ENCODE peak calls at places on chromosomes 2 and 18, in four cellular contexts. One of them, this sample, is unnamed.

GRCh38 chr2:79994915-79995419 is 309.6 kb downstream of the LRRTM1 start:
- DNase-seq in WERI-Rb-1: no peak
- DNase-seq in tibial artery: no peak
- DNase-seq in NCI-H774: no peak
- DNase-seq in this sample: no peak

GRCh38 chr2:224134003-224134734 is 95.1 kb upstream of the SERPINE2 start:
- DNase-seq in WERI-Rb-1: no peak
- DNase-seq in tibial artery: no peak
- DNase-seq in NCI-H774: no peak
- DNase-seq in this sample: no peak

GRCh38 chr18:49691177-49691608 is 122.1 kb downstream of the ACAA2 start:
- DNase-seq in WERI-Rb-1: no peak
- DNase-seq in tibial artery: no peak
- DNase-seq in NCI-H774: no peak
- DNase-seq in this sample: no peak

GRCh38 chr2:18412980-18413793 is 147.3 kb downstream of the RDH14 start:
- DNase-seq in WERI-Rb-1: no peak
- DNase-seq in tibial artery: no peak
- DNase-seq in NCI-H774: no peak
- DNase-seq in this sample: no peak

GRCh38 chr2:113175101-113175628 is 1.4 kb downstream of the PSD4 start:
- DNase-seq in WERI-Rb-1: no peak
- DNase-seq in tibial artery: peak
- DNase-seq in NCI-H774: no peak
- DNase-seq in this sample: no peak

GRCh38 chr2:46362667-46363012 is 65.4 kb downstream of the EPAS1 start:
- DNase-seq in WERI-Rb-1: no peak
- DNase-seq in tibial artery: no peak
- DNase-seq in NCI-H774: no peak
- DNase-seq in this sample: no peak

GRCh38 chr18:1513519-1513918 is 608.8 kb downstream of the ADCYAP1 start:
- DNase-seq in WERI-Rb-1: no peak
- DNase-seq in tibial artery: no peak
- DNase-seq in NCI-H774: no peak
- DNase-seq in this sample: no peak

GRCh38 chr18:14975431-14975830 is 227.5 kb downstream of the ANKRD30B start:
- DNase-seq in WERI-Rb-1: no peak
- DNase-seq in tibial artery: no peak
- DNase-seq in NCI-H774: no peak
- DNase-seq in this sample: no peak

GRCh38 chr2:1795261-1795828 is 51.0 kb upstream of the PXDN start:
- DNase-seq in WERI-Rb-1: no peak
- DNase-seq in tibial artery: no peak
- DNase-seq in NCI-H774: no peak
- DNase-seq in this sample: no peak

This sample was measured in NCI-H1417 treated with DMSO at 0.1 percent for 48 hours.